ENCODE peak calls at places on chromosome 4, in five cellular contexts. S is RWPE1, K is sigmoid colon, E is GM23338, O is upper lobe of right lung. G is an unnamed sample.

GRCh38 chr4:59388359-59388758 is 1811.8 kb upstream of the ADGRL3 start:
- DNase-seq in E (no peak), K (no peak), S (no peak), O (no peak), G (no peak)

GRCh38 chr4:99708551-99708950 is 50.9 kb upstream of the C4orf54 start:
- DNase-seq in S (no peak), K (no peak), E (no peak), O (no peak), G (no peak)

GRCh38 chr4:106478152-106478551 is 109.6 kb upstream of the GIMD1 start:
- DNase-seq in K (no peak), E (no peak), S (no peak), O (no peak), G (no peak)

GRCh38 chr4:173990126-173990878 is 293.2 kb downstream of the FBXO8 start:
- DNase-seq in E (peak), O (no peak), K (no peak), S (peak), G (no peak)

GRCh38 chr4:137572163-137572562 is 39.9 kb upstream of the PCDH18 start:
- DNase-seq in K (no peak), S (no peak), E (no peak), O (no peak), G (no peak)

GRCh38 chr4:53478671-53479456 is 101.4 kb downstream of the FIP1L1 start:
- DNase-seq in S (peak), O (no peak), K (no peak), E (no peak), G (peak)

GRCh38 chr4:4206204-4206603 is 20.5 kb downstream of the OTOP1 start:
- DNase-seq in S (no peak), K (no peak), O (no peak), E (no peak), G (no peak)

GRCh38 chr4:182144621-182145359 is 98.4 kb upstream of the TENM3 start:
- DNase-seq in E (peak), S (peak), K (no peak), O (no peak), G (no peak)

GRCh38 chr4:1035510-1035909 is 24.1 kb downstream of the FGFRL1 start:
- DNase-seq in K (no peak), O (no peak), E (no peak), S (no peak), G (no peak)

GRCh38 chr4:7171191-7171900 is 21.0 kb upstream of the SORCS2 start:
- DNase-seq in S (no peak), O (peak), E (no peak), K (peak), G (no peak)

GRCh38 chr4:175277816-175278215 is 359.7 kb downstream of the ADAM29 start:
- DNase-seq in K (no peak), E (peak), S (no peak), O (no peak), G (no peak)

GRCh38 chr4:94277539-94277938 is 65.1 kb downstream of the HPGDS start:
- DNase-seq in E (no peak), S (no peak), O (no peak), K (no peak), G (no peak)

GRCh38 chr4:88600129-88600849 is 8.0 kb downstream of the HERC3 start:
- DNase-seq in K (no peak), S (no peak), E (no peak), O (no peak), G (peak)

GRCh38 chr4:129950217-129950616 is 854.3 kb downstream of the C4orf33 start:
- DNase-seq in S (no peak), E (no peak), O (no peak), K (no peak), G (no peak)

GRCh38 chr4:161920304-161921052 is 243.3 kb downstream of the FSTL5 start:
- DNase-seq in E (no peak), O (no peak), K (no peak), S (no peak), G (no peak)

GRCh38 chr4:76310683-76311082 is 4.2 kb downstream of the STBD1 start:
- DNase-seq in K (no peak), S (no peak), O (peak), E (no peak), G (no peak)

GRCh38 chr4:54658321-54659093 is 750 bp downstream of the KIT start:
- DNase-seq in K (no peak), S (peak), E (peak), O (peak), G (no peak)

GRCh38 chr4:99179626-99180025 is 35.5 kb upstream of the ADH4 start:
- DNase-seq in K (no peak), E (no peak), S (no peak), O (no peak), G (no peak)

GRCh38 chr4:37737456-37737855 is 51.3 kb upstream of the RELL1 start:
- DNase-seq in E (no peak), K (no peak), O (no peak), S (peak), G (no peak)

GRCh38 chr4:81164623-81165416 is 50.2 kb downstream of the PRKG2 start:
- DNase-seq in E (no peak), O (no peak), S (peak), K (no peak), G (peak)

DNA sequence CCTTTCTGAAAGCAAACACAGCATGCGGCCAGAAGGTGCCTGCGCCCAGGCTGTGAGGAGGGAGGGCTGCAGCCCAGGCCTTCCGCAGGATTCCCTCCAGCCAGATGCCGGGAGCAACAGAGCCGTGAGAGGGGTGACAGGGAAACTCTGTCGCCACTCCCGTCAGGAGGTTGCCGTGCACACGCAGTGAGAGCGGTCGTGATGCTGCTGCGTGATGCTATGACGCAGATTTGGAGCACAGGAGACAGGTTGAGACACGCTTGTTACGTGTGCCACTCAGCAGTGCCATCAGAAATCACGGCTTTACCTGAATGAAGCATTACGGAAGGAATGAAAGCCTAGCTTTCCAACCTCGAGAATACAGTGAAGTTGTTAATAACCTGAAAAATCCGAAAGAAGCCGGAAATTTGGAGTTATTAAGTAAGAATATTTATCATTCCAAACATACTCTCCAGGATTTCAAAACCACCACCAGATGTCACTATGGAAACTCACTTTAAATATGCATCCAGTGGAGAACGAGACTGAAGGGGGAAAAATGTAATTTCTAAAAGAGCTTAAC is 54.4 kb downstream of the FAT1 start:
- DNase-seq in K (peak), O (no peak), E (peak), S (peak), G (no peak)
- H3K27ac ChIP-seq in K (peak), O (no peak), E (no peak), S (peak), G (peak)

GRCh38 chr4:140725556-140725955 is 30.6 kb downstream of the TBC1D9 start:
- DNase-seq in S (no peak), K (no peak), E (no peak), O (no peak), G (no peak)
- H3K27ac ChIP-seq in S (no peak), K (no peak), E (no peak), O (no peak), G (no peak)

GRCh38 chr4:57102050-57102564 is 8.1 kb downstream of the IGFBP7 start:
- DNase-seq in O (no peak), K (peak), S (peak), E (no peak), G (no peak)

GRCh38 chr4:57103051-57103450 is 7.1 kb downstream of the IGFBP7 start:
- DNase-seq in K (no peak), E (peak), S (no peak), O (no peak), G (no peak)

GRCh38 chr4:57098945-57099344 is 11.2 kb downstream of the IGFBP7 start:
- DNase-seq in E (no peak), S (no peak), O (no peak), K (no peak), G (no peak)

GRCh38 chr4:57099363-57099762 is 10.8 kb downstream of the IGFBP7 start:
- DNase-seq in S (no peak), O (no peak), K (no peak), E (no peak), G (no peak)

GRCh38 chr4:57100979-57101629 is 9.1 kb downstream of the IGFBP7 start:
- DNase-seq in O (no peak), E (no peak), K (no peak), S (no peak), G (no peak)
- H3K27ac ChIP-seq in O (peak), E (no peak), K (peak), S (no peak), G (peak)

DNA sequence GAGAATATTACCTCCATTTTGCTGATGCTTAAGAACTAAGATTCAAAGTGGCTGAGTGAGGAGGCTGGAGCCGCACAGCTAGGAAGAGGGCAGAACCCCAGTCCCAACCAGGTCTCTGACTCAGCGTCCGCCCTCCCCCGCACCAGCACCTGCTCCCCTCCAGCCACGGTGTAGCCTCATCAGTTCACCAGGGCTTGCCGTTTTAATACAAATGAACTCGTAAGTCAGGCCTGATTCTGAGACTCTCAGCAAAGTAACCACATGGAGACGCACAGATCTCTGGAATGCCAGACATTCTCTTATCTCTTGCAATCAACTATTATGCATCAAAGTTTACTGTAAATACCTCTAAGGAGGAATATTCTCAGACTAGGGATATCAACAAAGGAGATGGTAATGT is 52.4 kb downstream of the ENPP6 start:
- DNase-seq in O (no peak), E (peak), S (no peak), K (no peak), G (no peak)
- H3K27ac ChIP-seq in O (no peak), E (no peak), S (no peak), K (no peak), G (no peak)

DNA sequence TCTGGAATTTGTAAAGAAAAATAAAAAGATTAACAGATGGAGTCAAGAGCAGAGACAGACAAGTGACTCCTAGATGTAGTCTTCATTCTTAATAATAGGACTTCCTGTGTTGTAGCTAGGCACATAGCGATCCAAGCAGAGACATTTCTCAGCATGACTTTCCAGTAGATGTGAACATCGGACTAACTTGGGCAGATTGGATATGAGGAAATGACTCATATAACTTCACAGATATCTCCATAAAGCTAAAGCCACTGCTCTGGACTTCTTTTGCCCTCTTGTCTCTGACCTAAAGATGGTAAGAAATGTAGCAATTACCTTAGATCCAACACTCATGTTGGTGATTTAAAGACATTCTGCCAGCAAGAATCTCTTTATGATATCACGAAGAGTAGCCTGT is 131.7 kb downstream of the EPHA5 start:
- DNase-seq in K (no peak), O (no peak), S (no peak), E (no peak), G (no peak)
- H3K27ac ChIP-seq in K (no peak), O (no peak), S (no peak), E (no peak), G (no peak)

GRCh38 chr4:15651682-15652081 is 3.5 kb downstream of the FBXL5 start:
- DNase-seq in S (no peak), K (no peak), O (no peak), E (no peak), G (no peak)
- H3K27ac ChIP-seq in S (no peak), K (peak), O (peak), E (no peak), G (peak)

DNA sequence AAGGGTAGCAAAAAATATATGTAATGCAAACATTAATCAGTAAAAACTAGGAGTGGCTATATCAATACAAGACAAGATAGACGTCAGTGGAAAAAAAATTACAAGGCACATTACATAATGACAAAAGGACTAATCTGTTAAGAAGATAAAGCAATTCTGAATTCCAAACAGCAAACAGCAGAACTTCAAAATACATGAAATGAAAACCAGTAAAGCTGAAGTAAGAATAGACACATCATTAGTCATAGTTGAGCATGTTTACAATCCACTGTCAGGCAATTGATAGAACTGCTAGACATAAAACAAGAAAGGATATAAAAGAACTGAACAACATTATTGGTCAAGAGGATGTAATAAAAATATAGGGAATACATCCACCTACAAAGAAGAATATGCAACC is 12.2 kb downstream of the SULT1B1 start:
- DNase-seq in E (no peak), S (peak), O (no peak), K (no peak), G (peak)
- H3K27ac ChIP-seq in E (no peak), S (no peak), O (no peak), K (no peak), G (peak)

G was measured in epithelial cell of prostate.